ENCODE peak calls at places on chromosomes 6 and 20, in four cellular contexts. F is H1, K is NT2/D1, X is GM12878. Q is an unnamed sample.

GRCh38 chr20:10002871-10003270 is 31.9 kb upstream of the ANKEF1 start:
- DNase-seq in K (no peak), X (no peak), F (no peak), Q (no peak)

GRCh38 chr6:134630468-134631180 is 312.7 kb upstream of the SGK1 start:
- DNase-seq in K (no peak), F (no peak), X (no peak), Q (no peak)

GRCh38 chr6:90230547-90231240 is 65.9 kb downstream of the BACH2 start:
- DNase-seq in X (no peak), K (no peak), F (no peak), Q (no peak)

GRCh38 chr6:39441301-39441700 is 118.8 kb upstream of the KCNK16 start:
- DNase-seq in K (no peak), F (no peak), X (no peak), Q (no peak)

GRCh38 chr6:113495521-113495920 is 361.6 kb upstream of the MARCKS start:
- DNase-seq in F (no peak), K (no peak), X (no peak), Q (no peak)

GRCh38 chr6:143055213-143055612 is 5.5 kb upstream of the AIG1 start:
- DNase-seq in K (no peak), F (no peak), X (no peak), Q (no peak)

GRCh38 chr20:15937179-15937578 is 636.1 kb downstream of the KIF16B start:
- DNase-seq in X (peak), F (no peak), K (no peak), Q (no peak)

GRCh38 chr6:85460951-85461805 is 11.3 kb downstream of the NT5E start:
- DNase-seq in X (peak), K (no peak), F (no peak), Q (no peak)

GRCh38 chr6:128710305-128710704 is 172.6 kb upstream of the LAMA2 start:
- DNase-seq in K (no peak), X (no peak), F (no peak), Q (no peak)

DNA sequence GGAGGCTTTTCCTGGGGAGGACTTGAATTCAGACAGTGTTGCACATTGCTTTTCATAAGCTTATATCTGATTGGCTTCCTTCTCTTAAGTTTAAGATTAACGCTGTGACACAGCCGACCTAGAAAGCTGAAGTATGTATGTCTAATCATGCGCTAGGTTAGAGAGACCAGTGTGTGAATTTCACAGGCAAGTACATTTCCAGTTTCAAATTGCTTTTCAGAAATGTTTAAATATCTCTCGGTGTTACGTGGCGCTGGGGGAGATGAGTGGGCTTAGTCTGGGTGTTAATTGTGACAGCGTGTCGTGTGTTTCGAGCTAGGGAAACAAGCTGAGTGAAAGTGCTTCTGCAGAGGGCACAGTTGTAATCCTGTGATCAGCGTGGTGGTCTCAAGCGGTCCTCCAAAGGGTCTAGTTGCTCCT is 166.5 kb downstream of the SASH1 start:
- DNase-seq in K (no peak), F (no peak), X (no peak), Q (no peak)
- TF ChIP-seq SUZ12 in K (no peak), F (no peak), X (no peak), Q (no peak)

DNA sequence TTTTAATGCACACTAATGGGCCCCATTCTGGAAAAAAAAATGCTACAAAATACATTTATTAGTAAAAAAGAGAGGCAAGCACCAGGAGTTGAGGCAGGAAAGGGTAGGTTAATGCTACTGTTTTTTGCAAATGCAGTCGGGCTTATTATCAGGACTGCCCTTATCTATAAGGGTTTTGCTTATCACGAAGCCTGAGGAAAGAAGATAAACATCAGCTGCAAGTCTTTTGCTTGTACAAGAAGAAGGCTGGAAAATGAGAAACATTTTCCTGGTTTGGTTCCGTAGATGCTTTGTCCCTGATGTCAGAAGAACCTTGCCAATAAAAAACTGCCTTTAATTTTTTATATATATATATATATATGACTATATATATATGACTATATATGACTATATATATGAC is 189.3 kb upstream of the VGLL2 start:
- DNase-seq in X (no peak), F (no peak), K (no peak), Q (no peak)
- TF ChIP-seq SUZ12 in X (no peak), F (no peak), K (no peak), Q (no peak)

DNA sequence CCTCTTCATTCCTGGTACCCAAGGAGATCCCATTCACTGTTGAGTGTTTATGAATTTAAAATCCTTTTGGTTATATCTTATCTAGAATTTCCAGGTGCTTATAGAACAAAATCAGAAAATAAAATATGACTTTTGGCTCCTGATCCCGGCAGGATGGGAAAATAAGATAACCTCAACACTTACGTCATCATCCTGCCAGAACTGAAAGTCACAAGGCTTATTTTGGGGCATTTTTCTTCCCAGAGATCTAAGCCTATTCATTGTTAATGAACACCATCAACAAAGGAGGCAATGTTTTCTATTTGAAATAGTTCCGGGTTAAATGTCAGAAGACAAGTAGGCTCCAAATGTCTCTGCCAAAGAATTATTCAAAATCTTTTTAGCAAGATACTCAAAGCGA is 580.6 kb downstream of the TFAP2A start:
- DNase-seq in F (no peak), X (no peak), K (no peak), Q (no peak)
- TF ChIP-seq SUZ12 in F (no peak), X (no peak), K (no peak), Q (no peak)

GRCh38 chr20:4519530-4519929 is 202.2 kb upstream of the PRND start:
- DNase-seq in X (no peak), F (no peak), K (no peak), Q (peak)
- TF ChIP-seq SUZ12 in X (no peak), F (no peak), K (no peak), Q (no peak)

GRCh38 chr6:26388441-26388840 is 5.5 kb downstream of the BTN2A2 start:
- DNase-seq in F (no peak), X (no peak), K (no peak), Q (no peak)

GRCh38 chr6:26390504-26390903 is 7.6 kb downstream of the BTN2A2 start:
- DNase-seq in F (no peak), X (no peak), K (no peak), Q (no peak)

GRCh38 chr6:26394289-26394688 is 7.8 kb upstream of the BTN3A1 start:
- DNase-seq in X (no peak), K (no peak), F (no peak), Q (no peak)

GRCh38 chr6:26389349-26389799 is 6.5 kb downstream of the BTN2A2 start:
- DNase-seq in K (no peak), X (no peak), F (no peak), Q (no peak)

GRCh38 chr6:26392932-26393636 is 9.0 kb upstream of the BTN3A1 start:
- DNase-seq in F (no peak), K (no peak), X (no peak), Q (no peak)
- TF ChIP-seq SUZ12 in F (no peak), K (no peak), X (no peak), Q (no peak)

DNA sequence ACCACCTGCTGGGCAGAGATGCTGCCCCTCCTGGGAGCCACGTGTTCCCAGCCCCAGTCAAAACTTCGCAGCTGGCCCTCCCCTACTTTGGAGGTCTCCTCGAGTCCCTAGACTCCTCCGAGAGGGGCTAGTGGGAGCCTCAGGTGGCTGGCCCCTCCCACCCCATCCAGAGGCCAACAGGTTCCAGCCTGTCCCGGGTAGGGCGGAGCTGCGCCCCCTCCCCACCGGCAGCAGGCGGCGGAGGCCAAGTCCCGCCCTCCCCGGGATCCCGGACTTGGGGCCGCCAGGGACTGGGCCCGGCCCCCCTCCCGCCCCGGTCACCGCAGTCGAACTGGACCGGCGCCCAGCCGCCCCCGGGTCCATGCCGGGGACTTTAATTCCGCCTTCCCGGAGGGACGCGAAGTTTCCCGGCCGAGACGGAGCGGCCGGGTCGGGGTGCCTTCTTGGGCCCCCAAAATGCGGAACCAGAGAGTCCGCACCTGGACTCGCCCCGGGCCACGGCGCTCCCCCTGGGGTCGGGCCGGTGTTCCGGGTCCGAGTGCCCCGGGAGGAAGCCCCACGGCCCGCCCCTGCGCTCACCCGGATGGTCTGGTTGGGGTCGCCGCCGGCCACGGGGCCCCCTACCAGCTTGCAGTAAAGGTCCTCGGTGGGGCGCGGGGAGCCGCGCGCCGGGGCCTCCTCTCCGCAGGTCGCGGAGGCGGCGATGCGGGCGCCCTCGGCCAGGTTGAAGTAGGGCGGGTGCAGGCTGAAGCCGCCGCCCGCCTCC is 559 bp downstream of the LAMA5 start:
- DNase-seq in K (no peak), X (no peak), F (peak), Q (peak)
- TF ChIP-seq SUZ12 in K (no peak), X (peak), F (no peak), Q (no peak)

GRCh38 chr20:11734431-11734830 is 183.3 kb upstream of the BTBD3 start:
- DNase-seq in X (no peak), F (no peak), K (no peak), Q (no peak)
- TF ChIP-seq SUZ12 in X (no peak), F (no peak), K (no peak), Q (no peak)